ENCODE peak calls at places on chromosomes 11 and 22, in ten cellular contexts. One of them, this sample, is unnamed.

GRCh38 chr11:118914178-118914918 is 11.4 kb downstream of the BCL9L start:
- DNase-seq in HCT116: no peak
- DNase-seq in upper lobe of right lung: no peak
- DNase-seq in Caco-2: peak; percentile 21
- DNase-seq in H1: no peak
- DNase-seq in breast epithelium: no peak
- DNase-seq in A549: no peak
- DNase-seq in heart left ventricle: no peak
- DNase-seq in NT2/D1: no peak
- DNase-seq in mesenchymal stem cell: no peak
- DNase-seq in this sample: no peak

GRCh38 chr22:20247010-20247505 is 21.1 kb downstream of the RTN4R start:
- DNase-seq in NT2/D1: no peak
- DNase-seq in H1: no peak
- DNase-seq in HCT116: no peak
- DNase-seq in upper lobe of right lung: no peak
- DNase-seq in mesenchymal stem cell: peak; percentile 72
- DNase-seq in A549: no peak
- DNase-seq in heart left ventricle: no peak
- DNase-seq in Caco-2: no peak
- DNase-seq in breast epithelium: no peak
- DNase-seq in this sample: peak; percentile 36

GRCh38 chr11:46693597-46694012 is 6.8 kb downstream of the ARHGAP1 start:
- DNase-seq in NT2/D1: no peak
- DNase-seq in upper lobe of right lung: no peak
- DNase-seq in Caco-2: no peak
- DNase-seq in breast epithelium: no peak
- DNase-seq in heart left ventricle: no peak
- DNase-seq in HCT116: no peak
- DNase-seq in mesenchymal stem cell: peak; percentile 77
- DNase-seq in A549: no peak
- DNase-seq in H1: no peak
- DNase-seq in this sample: no peak

GRCh38 chr11:128879817-128880216 is 11.3 kb upstream of the KCNJ5 start:
- DNase-seq in NT2/D1: peak; percentile 63
- DNase-seq in heart left ventricle: no peak
- DNase-seq in A549: no peak
- DNase-seq in upper lobe of right lung: no peak
- DNase-seq in mesenchymal stem cell: no peak
- DNase-seq in H1: no peak
- DNase-seq in breast epithelium: no peak
- DNase-seq in HCT116: no peak
- DNase-seq in Caco-2: no peak
- DNase-seq in this sample: no peak

GRCh38 chr11:86559311-86559945 is 113.0 kb downstream of the ME3 start:
- DNase-seq in H1: no peak
- DNase-seq in Caco-2: peak; percentile 66
- DNase-seq in upper lobe of right lung: no peak
- DNase-seq in breast epithelium: no peak
- DNase-seq in heart left ventricle: peak; percentile 50
- DNase-seq in NT2/D1: no peak
- DNase-seq in mesenchymal stem cell: peak; percentile 87
- DNase-seq in A549: no peak
- DNase-seq in HCT116: no peak
- DNase-seq in this sample: peak; percentile 50

GRCh38 chr11:115247404-115247803 is 256.8 kb downstream of the CADM1 start:
- DNase-seq in Caco-2: peak; percentile 40
- DNase-seq in A549: no peak
- DNase-seq in HCT116: no peak
- DNase-seq in upper lobe of right lung: no peak
- DNase-seq in H1: no peak
- DNase-seq in mesenchymal stem cell: no peak
- DNase-seq in heart left ventricle: no peak
- DNase-seq in breast epithelium: no peak
- DNase-seq in NT2/D1: no peak
- DNase-seq in this sample: no peak

GRCh38 chr11:6926208-6927029 is at the start of gene ZNF215:
- DNase-seq in A549: peak; percentile 33
- DNase-seq in NT2/D1: peak; percentile 28
- DNase-seq in Caco-2: no peak
- DNase-seq in mesenchymal stem cell: peak; percentile 90
- DNase-seq in upper lobe of right lung: peak; percentile 91
- DNase-seq in breast epithelium: peak; percentile 52
- DNase-seq in heart left ventricle: peak; percentile 57
- DNase-seq in H1: peak; percentile 88
- DNase-seq in HCT116: peak; percentile 93
- DNase-seq in this sample: peak; percentile 92

GRCh38 chr22:27153386-27153785 is 496.0 kb downstream of the MIAT start:
- DNase-seq in heart left ventricle: no peak
- DNase-seq in NT2/D1: no peak
- DNase-seq in Caco-2: no peak
- DNase-seq in upper lobe of right lung: no peak
- DNase-seq in mesenchymal stem cell: no peak
- DNase-seq in H1: no peak
- DNase-seq in breast epithelium: no peak
- DNase-seq in HCT116: no peak
- DNase-seq in A549: no peak
- DNase-seq in this sample: no peak

GRCh38 chr22:38062782-38063181 is 5.6 kb downstream of the PICK1 start:
- DNase-seq in HCT116: no peak
- DNase-seq in mesenchymal stem cell: no peak
- DNase-seq in NT2/D1: no peak
- DNase-seq in Caco-2: no peak
- DNase-seq in H1: no peak
- DNase-seq in heart left ventricle: no peak
- DNase-seq in A549: no peak
- DNase-seq in upper lobe of right lung: no peak
- DNase-seq in breast epithelium: no peak
- DNase-seq in this sample: no peak

GRCh38 chr22:23070418-23071162 is at the start of gene GNAZ:
- DNase-seq in H1: peak; percentile 78
- DNase-seq in HCT116: no peak
- DNase-seq in heart left ventricle: no peak
- DNase-seq in upper lobe of right lung: peak; percentile 64
- DNase-seq in A549: no peak
- DNase-seq in Caco-2: peak; percentile 22
- DNase-seq in NT2/D1: no peak
- DNase-seq in mesenchymal stem cell: no peak
- DNase-seq in breast epithelium: peak; percentile 45
- DNase-seq in this sample: peak; percentile 59

GRCh38 chr11:75558939-75559843 is 2.9 kb upstream of the SERPINH1 start:
- DNase-seq in upper lobe of right lung: peak; percentile 78
- DNase-seq in heart left ventricle: peak; percentile 77
- DNase-seq in HCT116: no peak
- DNase-seq in H1: no peak
- DNase-seq in breast epithelium: no peak
- DNase-seq in Caco-2: peak; percentile 63
- DNase-seq in A549: no peak
- DNase-seq in NT2/D1: no peak
- DNase-seq in mesenchymal stem cell: peak; percentile 89
- DNase-seq in this sample: peak; percentile 83

GRCh38 chr11:10500263-10500601 is 40.8 kb downstream of the RNF141 start:
- DNase-seq in A549: no peak
- DNase-seq in upper lobe of right lung: no peak
- DNase-seq in mesenchymal stem cell: no peak
- DNase-seq in H1: no peak
- DNase-seq in NT2/D1: no peak
- DNase-seq in breast epithelium: no peak
- DNase-seq in HCT116: no peak
- DNase-seq in Caco-2: no peak
- DNase-seq in heart left ventricle: no peak
- DNase-seq in this sample: no peak

GRCh38 chr11:76706667-76707066 is 36.1 kb upstream of the LRRC32 start:
- DNase-seq in H1: no peak
- DNase-seq in upper lobe of right lung: no peak
- DNase-seq in HCT116: no peak
- DNase-seq in NT2/D1: no peak
- DNase-seq in mesenchymal stem cell: no peak
- DNase-seq in Caco-2: no peak
- DNase-seq in heart left ventricle: no peak
- DNase-seq in breast epithelium: no peak
- DNase-seq in A549: no peak
- DNase-seq in this sample: no peak

GRCh38 chr11:94183886-94184264 is 55.2 kb downstream of the PANX1 start:
- DNase-seq in mesenchymal stem cell: peak; percentile 64
- DNase-seq in Caco-2: peak; percentile 87
- DNase-seq in NT2/D1: peak; percentile 79
- DNase-seq in A549: peak; percentile 30
- DNase-seq in upper lobe of right lung: peak; percentile 74
- DNase-seq in HCT116: peak; percentile 49
- DNase-seq in H1: peak; percentile 93
- DNase-seq in heart left ventricle: peak; percentile 25
- DNase-seq in breast epithelium: peak; percentile 73
- DNase-seq in this sample: peak; percentile 52

GRCh38 chr11:50170115-50170514 is 137.4 kb downstream of the OR4C45 start:
- DNase-seq in A549: no peak
- DNase-seq in NT2/D1: no peak
- DNase-seq in Caco-2: no peak
- DNase-seq in HCT116: no peak
- DNase-seq in H1: no peak
- DNase-seq in breast epithelium: no peak
- DNase-seq in heart left ventricle: no peak
- DNase-seq in upper lobe of right lung: no peak
- DNase-seq in mesenchymal stem cell: no peak
- DNase-seq in this sample: no peak

GRCh38 chr11:50174189-50174588 is 141.5 kb downstream of the OR4C45 start:
- DNase-seq in heart left ventricle: no peak
- DNase-seq in mesenchymal stem cell: no peak
- DNase-seq in Caco-2: no peak
- DNase-seq in A549: no peak
- DNase-seq in upper lobe of right lung: no peak
- DNase-seq in breast epithelium: no peak
- DNase-seq in H1: no peak
- DNase-seq in NT2/D1: no peak
- DNase-seq in HCT116: no peak
- DNase-seq in this sample: peak; percentile 57

GRCh38 chr11:50178732-50179131 is 146.1 kb downstream of the OR4C45 start:
- DNase-seq in Caco-2: no peak
- DNase-seq in upper lobe of right lung: no peak
- DNase-seq in A549: no peak
- DNase-seq in mesenchymal stem cell: no peak
- DNase-seq in NT2/D1: no peak
- DNase-seq in breast epithelium: no peak
- DNase-seq in heart left ventricle: no peak
- DNase-seq in HCT116: no peak
- DNase-seq in H1: no peak
- DNase-seq in this sample: no peak

GRCh38 chr11:50169634-50170033 is 137.0 kb downstream of the OR4C45 start:
- DNase-seq in HCT116: no peak
- DNase-seq in breast epithelium: no peak
- DNase-seq in H1: no peak
- DNase-seq in Caco-2: no peak
- DNase-seq in upper lobe of right lung: no peak
- DNase-seq in mesenchymal stem cell: no peak
- DNase-seq in A549: no peak
- DNase-seq in heart left ventricle: no peak
- DNase-seq in NT2/D1: no peak
- DNase-seq in this sample: no peak

GRCh38 chr11:50174975-50175374 is 142.3 kb downstream of the OR4C45 start:
- DNase-seq in Caco-2: no peak
- DNase-seq in breast epithelium: no peak
- DNase-seq in upper lobe of right lung: no peak
- DNase-seq in A549: no peak
- DNase-seq in mesenchymal stem cell: no peak
- DNase-seq in HCT116: no peak
- DNase-seq in H1: no peak
- DNase-seq in heart left ventricle: no peak
- DNase-seq in NT2/D1: no peak
- DNase-seq in this sample: no peak
- H3K9me3 ChIP-seq in Caco-2: no peaks in the 10 kb centered on the region
- H3K9me3 ChIP-seq in breast epithelium: no peaks in the 10 kb centered on the region
- H3K9me3 ChIP-seq in upper lobe of right lung: no peaks in the 10 kb centered on the region
- H3K9me3 ChIP-seq in A549: peaks cover 4% of the 10 kb centered on the region
- H3K9me3 ChIP-seq in mesenchymal stem cell: no peaks in the 10 kb centered on the region
- H3K9me3 ChIP-seq in HCT116: peaks cover 14% of the 10 kb centered on the region
- H3K9me3 ChIP-seq in H1: peaks cover 28% of the 10 kb centered on the region
- H3K9me3 ChIP-seq in heart left ventricle: no peaks in the 10 kb centered on the region
- H3K9me3 ChIP-seq in NT2/D1: no peaks in the 10 kb centered on the region
- H3K9me3 ChIP-seq in this sample: no peaks in the 10 kb centered on the region

DNA sequence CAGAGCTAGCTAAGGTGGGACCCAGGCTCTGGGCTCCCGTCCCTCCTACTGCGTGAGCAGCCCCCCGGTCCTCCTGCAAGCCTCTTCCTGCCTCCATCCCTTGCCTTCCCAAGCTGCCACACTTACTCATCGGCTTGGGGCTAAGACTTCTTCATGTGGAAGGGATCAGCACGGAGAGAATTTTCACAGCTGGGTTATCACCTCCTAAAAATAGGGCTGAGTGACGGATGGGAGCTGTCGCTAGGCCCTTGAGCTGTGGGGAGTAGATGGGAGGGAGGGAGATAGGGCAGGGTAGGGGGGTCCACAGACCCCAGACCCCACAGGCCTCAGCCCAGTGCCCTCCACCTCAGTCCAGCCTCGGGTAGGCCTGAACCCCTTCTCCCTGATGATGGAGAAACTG is 41.0 kb downstream of the FLRT1 start:
- DNase-seq in mesenchymal stem cell: no peak
- DNase-seq in H1: no peak
- DNase-seq in Caco-2: no peak
- DNase-seq in HCT116: no peak
- DNase-seq in NT2/D1: no peak
- DNase-seq in heart left ventricle: no peak
- DNase-seq in A549: no peak
- DNase-seq in upper lobe of right lung: no peak
- DNase-seq in breast epithelium: no peak
- DNase-seq in this sample: no peak
- H3K4me3 ChIP-seq in mesenchymal stem cell: no peak overlapping the region
- H3K4me3 ChIP-seq in H1: no peak overlapping the region
- H3K4me3 ChIP-seq in Caco-2: no peak overlapping the region
- H3K4me3 ChIP-seq in HCT116: no peak overlapping the region
- H3K4me3 ChIP-seq in NT2/D1: no peak overlapping the region
- H3K4me3 ChIP-seq in heart left ventricle: no peak overlapping the region
- H3K4me3 ChIP-seq in A549: no peak overlapping the region
- H3K4me3 ChIP-seq in upper lobe of right lung: no peak overlapping the region
- H3K4me3 ChIP-seq in breast epithelium: no peak overlapping the region
- H3K4me3 ChIP-seq in this sample: no peak overlapping the region

DNA sequence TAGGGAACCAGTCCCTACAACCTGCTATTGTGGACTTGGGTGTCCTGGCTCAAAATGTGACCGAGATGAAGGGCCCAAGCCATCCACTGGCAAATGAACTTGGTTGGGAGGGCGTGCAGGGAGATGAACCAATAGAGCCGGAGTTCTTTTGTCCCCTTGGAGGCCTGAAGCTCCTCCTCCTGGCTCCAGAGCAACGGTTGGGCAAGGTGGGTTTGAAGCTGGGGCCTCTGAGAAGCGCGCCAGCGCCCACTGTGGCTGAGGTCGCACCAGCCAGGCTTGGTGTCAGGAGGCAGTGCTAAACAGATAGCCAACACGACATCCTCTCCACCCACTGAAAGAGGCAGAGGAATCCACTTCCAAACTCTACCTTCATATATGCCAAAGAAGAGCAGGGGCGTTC is 36.0 kb upstream of the PACSIN2 start:
- DNase-seq in H1: peak; percentile 79
- DNase-seq in breast epithelium: no peak
- DNase-seq in Caco-2: peak; percentile 21
- DNase-seq in mesenchymal stem cell: no peak
- DNase-seq in HCT116: no peak
- DNase-seq in A549: no peak
- DNase-seq in upper lobe of right lung: no peak
- DNase-seq in heart left ventricle: no peak
- DNase-seq in NT2/D1: no peak
- DNase-seq in this sample: no peak
- H3K4me1 ChIP-seq in H1: no peaks in the 10 kb centered on the region
- H3K4me1 ChIP-seq in breast epithelium: no peaks in the 10 kb centered on the region
- H3K4me1 ChIP-seq in Caco-2: peaks cover 3% of the 10 kb centered on the region
- H3K4me1 ChIP-seq in mesenchymal stem cell: no peaks in the 10 kb centered on the region
- H3K4me1 ChIP-seq in HCT116: no peaks in the 10 kb centered on the region
- H3K4me1 ChIP-seq in A549: no peaks in the 10 kb centered on the region
- H3K4me1 ChIP-seq in upper lobe of right lung: no peaks in the 10 kb centered on the region
- H3K4me1 ChIP-seq in heart left ventricle: no peaks in the 10 kb centered on the region
- H3K4me1 ChIP-seq in NT2/D1: peaks cover 3% of the 10 kb centered on the region
- H3K4me1 ChIP-seq in this sample: no peaks in the 10 kb centered on the region

GRCh38 chr11:2647953-2648352 is 51.8 kb downstream of the KCNQ1OT1 start:
- DNase-seq in mesenchymal stem cell: no peak
- DNase-seq in upper lobe of right lung: no peak
- DNase-seq in heart left ventricle: no peak
- DNase-seq in H1: no peak
- DNase-seq in A549: no peak
- DNase-seq in HCT116: no peak
- DNase-seq in breast epithelium: no peak
- DNase-seq in NT2/D1: no peak
- DNase-seq in Caco-2: no peak
- DNase-seq in this sample: no peak
- H3K9me3 ChIP-seq in mesenchymal stem cell: peaks cover 100% of the 10 kb centered on the region
- H3K9me3 ChIP-seq in upper lobe of right lung: peaks cover 35% of the 10 kb centered on the region
- H3K9me3 ChIP-seq in heart left ventricle: peaks cover 74% of the 10 kb centered on the region
- H3K9me3 ChIP-seq in H1: peaks cover 84% of the 10 kb centered on the region
- H3K9me3 ChIP-seq in A549: peaks cover 98% of the 10 kb centered on the region
- H3K9me3 ChIP-seq in HCT116: peaks cover 16% of the 10 kb centered on the region
- H3K9me3 ChIP-seq in breast epithelium: peaks cover 50% of the 10 kb centered on the region
- H3K9me3 ChIP-seq in NT2/D1: peaks cover 87% of the 10 kb centered on the region
- H3K9me3 ChIP-seq in Caco-2: peaks cover 92% of the 10 kb centered on the region
- H3K9me3 ChIP-seq in this sample: peaks cover 100% of the 10 kb centered on the region

This sample was measured in adipocyte.